ENCODE peak calls at places on chromosomes 7 and 10, in eight cellular contexts. P is stomach, J is brain microvascular endothelial cell, O is kidney epithelial cell, K is psoas muscle, H is heart left ventricle, Y is A673, U is coronary artery. I is an unnamed sample.

GRCh38 chr7:46256870-46257528 is 335.9 kb upstream of the IGFBP3 start:
- DNase-seq in K (no peak), P (no peak), J (no peak), Y (no peak), O (no peak), H (no peak), U (no peak), I (no peak)

GRCh38 chr10:79981673-79982485 is 33.0 kb upstream of the SFTPD start:
- DNase-seq in Y (peak), K (peak), J (no peak), H (peak), P (peak), O (no peak), U (peak), I (peak)

GRCh38 chr10:69327463-69328345 is 49.4 kb downstream of the HK1 start:
- DNase-seq in O (peak), U (peak), H (peak), Y (peak), J (peak), K (peak), P (peak), I (peak)

GRCh38 chr10:38008006-38008405 is 2.5 kb upstream of the ZNF33A start:
- DNase-seq in Y (no peak), P (no peak), U (no peak), J (no peak), O (no peak), K (no peak), H (no peak), I (no peak)

GRCh38 chr10:101939273-101939635 is 95.7 kb upstream of the KCNIP2 start:
- DNase-seq in O (peak), J (peak), Y (no peak), P (no peak), K (no peak), U (no peak), H (no peak), I (no peak)

GRCh38 chr10:119457966-119458766 is 84.4 kb downstream of the RGS10 start:
- DNase-seq in P (no peak), H (no peak), K (no peak), U (no peak), J (no peak), O (no peak), Y (no peak), I (no peak)

GRCh38 chr7:105890290-105890997 is 14.0 kb upstream of the ATXN7L1 start:
- DNase-seq in H (no peak), J (peak), P (no peak), K (no peak), O (no peak), Y (no peak), U (no peak), I (peak)

GRCh38 chr10:71827828-71828227 is 23.2 kb downstream of the PSAP start:
- DNase-seq in H (no peak), P (no peak), U (no peak), K (no peak), J (no peak), O (no peak), Y (no peak), I (no peak)

GRCh38 chr10:3995302-3996210 is 210.5 kb upstream of the KLF6 start:
- DNase-seq in O (peak), Y (no peak), U (no peak), J (peak), K (no peak), P (no peak), H (no peak), I (no peak)

GRCh38 chr10:52029628-52030027 is 284.5 kb upstream of the DKK1 start:
- DNase-seq in K (no peak), H (no peak), J (no peak), Y (no peak), O (no peak), U (no peak), P (no peak), I (no peak)

GRCh38 chr7:148501707-148502139 is 88.8 kb upstream of the C7orf33 start:
- DNase-seq in U (no peak), K (no peak), P (peak), H (no peak), Y (peak), O (no peak), J (no peak), I (peak)

GRCh38 chr10:118251791-118252190 is 90.3 kb downstream of the FAM204A start:
- DNase-seq in Y (no peak), K (no peak), O (no peak), P (no peak), J (no peak), U (no peak), H (no peak), I (no peak)

GRCh38 chr10:15877836-15878576 is 17.7 kb upstream of the MINDY3 start:
- DNase-seq in O (no peak), J (no peak), K (no peak), P (no peak), U (no peak), Y (no peak), H (no peak), I (no peak)

GRCh38 chr10:74008212-74008731 is 10.4 kb downstream of the VCL start:
- DNase-seq in K (no peak), P (no peak), H (no peak), Y (peak), J (no peak), U (no peak), O (no peak), I (no peak)

GRCh38 chr7:135249901-135250300 is 16.3 kb downstream of the STRA8 start:
- DNase-seq in J (no peak), P (no peak), U (no peak), O (no peak), Y (no peak), K (no peak), H (no peak), I (no peak)

GRCh38 chr7:155201325-155202087 is 96.2 kb upstream of the INSIG1 start:
- DNase-seq in O (no peak), U (peak), Y (no peak), H (no peak), J (no peak), K (no peak), P (no peak), I (no peak)

GRCh38 chr7:11341285-11341944 is 367.7 kb downstream of the PHF14 start:
- DNase-seq in Y (peak), U (no peak), J (peak), K (no peak), H (no peak), P (no peak), O (no peak), I (peak)

GRCh38 chr7:36742911-36743775 is 18.8 kb upstream of the AOAH start:
- DNase-seq in U (no peak), K (no peak), J (no peak), O (no peak), Y (peak), H (no peak), P (no peak), I (no peak)

GRCh38 chr7:154375956-154376355 is 323.8 kb downstream of the DPP6 start:
- DNase-seq in P (no peak), J (no peak), Y (no peak), O (no peak), H (no peak), K (no peak), U (no peak), I (no peak)

GRCh38 chr7:16271990-16272665 is 149.2 kb downstream of the CRPPA start:
- DNase-seq in O (no peak), U (no peak), H (no peak), P (no peak), K (no peak), J (peak), Y (no peak), I (no peak)

GRCh38 chr10:9297580-9297979 is 1243.1 kb downstream of the GATA3 start:
- DNase-seq in P (no peak), J (no peak), H (no peak), O (no peak), U (no peak), K (no peak), Y (no peak), I (no peak)

DNA sequence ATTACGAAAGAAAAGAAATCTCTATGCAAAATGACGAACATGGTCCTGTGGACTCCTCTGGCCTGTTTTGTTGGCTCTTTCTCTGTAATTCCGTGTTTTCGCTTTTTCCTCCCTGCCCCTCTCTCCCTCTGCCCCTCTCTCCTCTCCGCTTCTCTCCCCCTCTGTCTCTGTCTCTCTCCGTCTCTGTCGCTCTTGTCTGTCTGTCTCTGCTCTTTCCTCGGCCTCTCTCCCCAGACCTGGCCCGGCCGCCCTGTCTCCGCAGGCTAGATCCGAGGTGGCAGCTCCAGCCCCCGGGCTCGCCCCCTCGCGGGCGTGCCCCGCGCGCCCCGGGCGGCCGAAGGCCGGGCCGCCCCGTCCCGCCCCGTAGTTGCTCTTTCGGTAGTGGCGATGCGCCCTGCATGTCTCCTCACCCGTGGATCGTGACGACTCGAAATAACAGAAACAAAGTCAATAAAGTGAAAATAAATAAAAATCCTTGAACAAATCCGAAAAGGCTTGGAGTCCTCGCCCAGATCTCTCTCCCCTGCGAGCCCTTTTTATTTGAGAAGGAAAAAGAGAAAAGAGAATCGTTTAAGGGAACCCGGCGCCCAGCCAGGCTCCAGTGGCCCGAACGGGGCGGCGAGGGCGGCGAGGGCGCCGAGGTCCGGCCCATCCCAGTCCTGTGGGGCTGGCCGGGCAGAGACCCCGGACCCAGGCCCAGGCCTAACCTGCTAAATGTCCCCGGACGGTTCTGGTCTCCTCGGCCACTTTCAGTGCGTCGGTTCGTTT is 83.5 kb upstream of the SLF2 start:
- DNase-seq in J (no peak), U (no peak), O (no peak), K (no peak), Y (no peak), H (no peak), P (no peak), I (no peak)
- H3K4me3 ChIP-seq in J (no peak), U (peak), O (no peak), K (peak), Y (peak), H (peak), P (peak), I (peak)

GRCh38 chr10:111075577-111076185 is 1.1 kb upstream of the ADRA2A start:
- DNase-seq in K (no peak), O (no peak), J (no peak), P (no peak), Y (no peak), U (no peak), H (no peak), I (no peak)
- H3K4me3 ChIP-seq in K (peak), O (no peak), J (peak), P (peak), Y (peak), U (peak), H (peak), I (peak)

GRCh38 chr10:129536336-129536735 is 69.3 kb downstream of the MGMT start:
- DNase-seq in H (no peak), K (peak), J (no peak), O (no peak), Y (no peak), U (no peak), P (no peak), I (no peak)
- H3K4me3 ChIP-seq in H (no peak), K (no peak), J (no peak), O (no peak), Y (no peak), U (no peak), P (no peak), I (no peak)

GRCh38 chr7:101539784-101540183 is 89.3 kb downstream of the MYL10 start:
- DNase-seq in U (no peak), J (no peak), K (no peak), H (no peak), O (no peak), Y (no peak), P (no peak), I (no peak)
- H3K4me3 ChIP-seq in U (no peak), J (no peak), K (no peak), H (no peak), O (no peak), Y (no peak), P (no peak), I (no peak)

DNA sequence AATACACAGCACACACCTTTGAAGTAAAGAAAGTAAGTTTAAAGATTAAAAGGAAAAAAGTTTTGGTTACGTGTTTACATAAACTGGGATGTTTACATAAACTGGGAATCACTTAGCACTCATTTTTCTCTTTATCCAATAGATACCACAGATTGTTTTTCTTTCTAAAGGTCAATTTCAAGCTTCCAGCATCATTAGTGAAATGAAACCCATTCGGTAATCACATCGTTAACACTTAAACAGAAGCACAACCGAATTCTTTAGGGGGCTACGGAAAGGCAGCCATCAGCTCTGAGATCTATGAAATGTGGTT is 1.1 kb downstream of the ODAD2 start:
- DNase-seq in O (no peak), Y (no peak), U (no peak), H (no peak), K (no peak), P (no peak), J (no peak), I (no peak)
- H3K4me3 ChIP-seq in O (peak), Y (peak), U (peak), H (peak), K (peak), P (peak), J (peak), I (peak)

GRCh38 chr10:11529276-11529675 is 82.2 kb downstream of the USP6NL start:
- DNase-seq in K (no peak), O (no peak), Y (no peak), P (no peak), J (no peak), U (no peak), H (no peak), I (no peak)

GRCh38 chr10:11533328-11533781 is 78.1 kb downstream of the USP6NL start:
- DNase-seq in P (no peak), O (no peak), Y (peak), U (no peak), K (no peak), H (no peak), J (no peak), I (peak)

GRCh38 chr10:11532329-11532728 is 79.1 kb downstream of the USP6NL start:
- DNase-seq in O (no peak), P (no peak), U (no peak), Y (no peak), H (no peak), K (no peak), J (no peak), I (peak)

GRCh38 chr10:11528286-11528685 is 83.2 kb downstream of the USP6NL start:
- DNase-seq in J (no peak), H (no peak), K (no peak), Y (no peak), P (no peak), O (no peak), U (no peak), I (no peak)

GRCh38 chr10:11530806-11531205 is 80.6 kb downstream of the USP6NL start:
- DNase-seq in P (no peak), U (no peak), H (no peak), Y (no peak), O (no peak), J (no peak), K (no peak), I (no peak)
- H3K4me3 ChIP-seq in P (no peak), U (no peak), H (peak), Y (no peak), O (no peak), J (no peak), K (no peak), I (no peak)

DNA sequence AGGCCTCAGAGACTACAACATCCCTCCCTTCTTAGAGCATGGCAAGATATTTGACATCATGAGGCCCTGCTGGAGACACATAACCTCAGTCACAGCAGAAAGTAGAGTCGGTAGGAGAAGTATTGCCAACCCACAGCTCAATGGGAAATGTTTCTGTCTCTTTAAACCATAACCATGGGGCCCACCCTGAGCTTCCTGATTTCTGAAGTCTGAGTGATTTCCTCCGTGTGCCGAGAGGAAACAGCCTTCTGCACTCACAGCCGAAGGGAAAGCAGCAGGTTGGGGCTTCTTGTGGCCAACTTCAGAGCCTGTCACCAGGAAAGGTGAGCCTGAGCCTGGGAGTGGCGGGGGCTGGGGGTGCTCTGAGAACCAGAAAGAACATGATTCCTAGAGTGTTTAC is at the start of gene GIMAP1:
- DNase-seq in H (peak), Y (no peak), K (peak), J (no peak), U (no peak), O (no peak), P (no peak), I (no peak)
- H3K4me3 ChIP-seq in H (peak), Y (no peak), K (peak), J (no peak), U (peak), O (no peak), P (peak), I (no peak)

GRCh38 chr7:129827467-129827990 is 125.2 kb downstream of the UBE2H start:
- DNase-seq in O (no peak), J (no peak), U (no peak), P (no peak), H (no peak), K (no peak), Y (no peak), I (no peak)

GRCh38 chr7:129824291-129825004 is 128.3 kb downstream of the UBE2H start:
- DNase-seq in Y (no peak), P (no peak), O (no peak), H (no peak), U (no peak), J (no peak), K (no peak), I (no peak)

GRCh38 chr7:129828078-129828762 is 124.5 kb downstream of the UBE2H start:
- DNase-seq in Y (no peak), K (no peak), O (no peak), J (no peak), P (no peak), H (no peak), U (no peak), I (no peak)

GRCh38 chr7:129825005-129825553 is 127.7 kb downstream of the UBE2H start:
- DNase-seq in P (no peak), H (peak), U (no peak), J (no peak), Y (peak), K (peak), O (no peak), I (peak)

GRCh38 chr7:129825554-129826267 is 127.0 kb downstream of the UBE2H start:
- DNase-seq in K (peak), P (peak), J (peak), O (no peak), U (peak), H (peak), Y (peak), I (peak)
- H3K4me3 ChIP-seq in K (peak), P (peak), J (peak), O (peak), U (peak), H (peak), Y (peak), I (peak)

GRCh38 chr7:27526991-27527722 is 135.5 kb downstream of the HIBADH start:
- DNase-seq in J (no peak), P (no peak), U (no peak), O (no peak), Y (no peak), H (no peak), K (no peak), I (no peak)
- H3K4me3 ChIP-seq in J (no peak), P (no peak), U (no peak), O (no peak), Y (no peak), H (no peak), K (no peak), I (no peak)

DNA sequence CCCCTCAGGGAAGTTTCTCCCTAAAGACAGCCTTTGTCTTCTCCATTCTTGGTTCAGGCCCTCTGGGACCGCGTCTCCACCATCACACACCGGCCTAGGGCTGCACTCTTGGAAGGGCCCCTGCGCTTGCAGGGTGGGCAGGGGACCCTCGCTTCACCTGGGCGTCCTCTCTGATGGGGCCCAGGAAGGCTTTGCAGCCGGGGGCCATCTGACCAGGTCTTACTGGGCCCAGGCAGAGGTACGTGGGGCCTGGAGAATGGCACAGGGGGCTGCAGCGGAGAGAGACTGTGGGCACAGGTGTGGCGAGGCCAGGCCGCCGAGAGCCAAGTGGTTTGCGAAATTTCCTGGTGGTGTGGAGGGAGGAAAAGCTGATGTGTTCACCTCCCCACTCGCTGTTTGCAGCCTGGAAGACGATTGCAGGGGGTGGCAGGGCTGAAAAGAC is 44.4 kb downstream of the ALOX5 start:
- DNase-seq in P (no peak), H (no peak), O (no peak), Y (no peak), J (no peak), U (peak), K (no peak), I (no peak)
- H3K4me3 ChIP-seq in P (peak), H (peak), O (no peak), Y (no peak), J (peak), U (peak), K (peak), I (peak)

I was measured in cardiac muscle cell.